ENCODE peak calls at places on chromosomes 12 and 14, in five cellular contexts. O, P, U, J and X are unnamed samples.

GRCh38 chr12:129467749-129468148 is 436.1 kb downstream of the TMEM132D start:
- DNase-seq in O (no peak), P (no peak), U (no peak), J (no peak), X (no peak)

GRCh38 chr12:77229640-77230442 is 164.5 kb upstream of the E2F7 start:
- DNase-seq in O (no peak), P (no peak), U (no peak), J (no peak), X (peak)

GRCh38 chr12:71661977-71662522 is 1.6 kb downstream of the ZFC3H1 start:
- DNase-seq in O (no peak), P (peak), U (no peak), J (no peak), X (no peak)

GRCh38 chr12:29581641-29582040 is 84.2 kb upstream of the OVCH1 start:
- DNase-seq in O (no peak), P (peak), U (no peak), J (no peak), X (no peak)

GRCh38 chr14:95190346-95190840 is 33.1 kb upstream of the DICER1 start:
- DNase-seq in O (no peak), P (no peak), U (no peak), J (no peak), X (no peak)

GRCh38 chr12:101713059-101713682 is 15.7 kb downstream of the CHPT1 start:
- DNase-seq in O (peak), P (no peak), U (peak), J (no peak), X (no peak)

GRCh38 chr14:22830329-22831010 is 783 bp downstream of the MRPL52 start:
- DNase-seq in O (no peak), P (no peak), U (no peak), J (no peak), X (no peak)

GRCh38 chr12:67772276-67773169 is 124.0 kb downstream of the DYRK2 start:
- DNase-seq in O (no peak), P (no peak), U (no peak), J (no peak), X (peak)

GRCh38 chr14:89340782-89341181 is 76.3 kb downstream of the FOXN3 start:
- DNase-seq in O (no peak), P (no peak), U (no peak), J (no peak), X (no peak)

GRCh38 chr12:45192707-45193106 is 23.2 kb upstream of the ANO6 start:
- DNase-seq in O (no peak), P (no peak), U (no peak), J (no peak), X (no peak)

GRCh38 chr12:7869137-7869536 is 3.6 kb downstream of the SLC2A14 start:
- DNase-seq in O (no peak), P (peak), U (no peak), J (no peak), X (no peak)

GRCh38 chr12:22537000-22537544 is 7.3 kb downstream of the C2CD5 start:
- DNase-seq in O (no peak), P (no peak), U (no peak), J (no peak), X (no peak)

GRCh38 chr12:30970559-30971202 is 44.1 kb downstream of the TSPAN11 start:
- DNase-seq in O (peak), P (no peak), U (peak), J (no peak), X (no peak)

GRCh38 chr12:115378296-115378695 is 694.3 kb upstream of the TBX3 start:
- DNase-seq in O (no peak), P (no peak), U (no peak), J (no peak), X (no peak)

GRCh38 chr12:113867258-113867657 is 98.9 kb downstream of the RBM19 start:
- DNase-seq in O (no peak), P (no peak), U (no peak), J (no peak), X (no peak)

GRCh38 chr12:6282453-6282840 is 28.0 kb upstream of the PLEKHG6 start:
- DNase-seq in O (no peak), P (no peak), U (no peak), J (no peak), X (no peak)

GRCh38 chr12:52314511-52314910 is 6.7 kb downstream of the KRT83 start:
- DNase-seq in O (no peak), P (no peak), U (no peak), J (no peak), X (no peak)

GRCh38 chr12:128857173-128857770 is 4.0 kb downstream of the GLT1D1 start:
- DNase-seq in O (no peak), P (no peak), U (no peak), J (no peak), X (no peak)

GRCh38 chr14:94921870-94922585 is 152.1 kb upstream of the GSC start:
- DNase-seq in O (no peak), P (no peak), U (no peak), J (no peak), X (no peak)

DNA sequence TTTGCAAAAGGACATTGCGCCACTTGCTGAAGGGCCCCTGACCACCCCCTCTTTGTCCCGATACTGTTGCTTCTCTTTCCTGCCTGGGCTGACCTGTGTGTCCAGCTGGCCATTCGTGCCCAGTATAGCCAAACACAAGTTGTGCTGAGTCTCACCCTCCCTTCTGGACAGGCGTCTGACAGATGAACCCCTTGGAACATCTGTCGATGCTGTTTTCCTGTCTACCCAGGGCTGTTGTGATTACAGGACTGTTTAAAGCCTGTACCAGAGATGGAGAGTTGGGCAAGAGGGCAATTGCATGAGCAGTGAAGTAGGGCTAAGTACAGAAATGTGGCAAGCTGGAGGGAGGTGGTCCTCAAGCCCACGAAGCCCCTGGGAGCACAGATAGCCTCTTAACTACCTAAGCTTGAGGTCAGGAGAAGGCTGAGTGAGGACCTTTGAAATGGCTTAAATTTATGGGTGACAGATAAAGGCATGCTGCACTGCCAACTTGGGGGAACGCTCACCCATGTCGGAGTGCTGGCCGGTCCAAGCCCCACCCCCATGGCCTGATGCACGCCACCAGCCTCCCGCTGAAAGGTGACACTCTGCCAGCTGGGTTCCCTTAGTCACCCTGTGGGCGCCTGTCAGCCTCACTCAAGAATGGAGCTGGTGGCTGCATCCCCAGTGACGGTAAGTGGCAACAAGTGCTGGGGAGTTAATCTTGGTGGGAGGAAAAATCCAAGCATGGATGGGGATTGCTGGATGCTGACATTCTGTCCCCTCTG is 14.6 kb downstream of the ACACB start:
- DNase-seq in O (peak), P (no peak), U (no peak), J (no peak), X (no peak)
- H3K4me3 ChIP-seq in O (peak), P (no peak), U (no peak), J (no peak), X (no peak)

GRCh38 chr12:108729612-108730336 is 1.5 kb downstream of the CORO1C start:
- DNase-seq in O (no peak), P (peak), U (no peak), J (no peak), X (no peak)
- H3K4me3 ChIP-seq in O (peak), P (peak), U (peak), J (peak), X (peak)

GRCh38 chr12:1811281-1811947 is 9.0 kb upstream of the LRTM2 start:
- DNase-seq in O (no peak), P (no peak), U (no peak), J (peak), X (no peak)
- H3K4me3 ChIP-seq in O (no peak), P (no peak), U (no peak), J (no peak), X (no peak)

DNA sequence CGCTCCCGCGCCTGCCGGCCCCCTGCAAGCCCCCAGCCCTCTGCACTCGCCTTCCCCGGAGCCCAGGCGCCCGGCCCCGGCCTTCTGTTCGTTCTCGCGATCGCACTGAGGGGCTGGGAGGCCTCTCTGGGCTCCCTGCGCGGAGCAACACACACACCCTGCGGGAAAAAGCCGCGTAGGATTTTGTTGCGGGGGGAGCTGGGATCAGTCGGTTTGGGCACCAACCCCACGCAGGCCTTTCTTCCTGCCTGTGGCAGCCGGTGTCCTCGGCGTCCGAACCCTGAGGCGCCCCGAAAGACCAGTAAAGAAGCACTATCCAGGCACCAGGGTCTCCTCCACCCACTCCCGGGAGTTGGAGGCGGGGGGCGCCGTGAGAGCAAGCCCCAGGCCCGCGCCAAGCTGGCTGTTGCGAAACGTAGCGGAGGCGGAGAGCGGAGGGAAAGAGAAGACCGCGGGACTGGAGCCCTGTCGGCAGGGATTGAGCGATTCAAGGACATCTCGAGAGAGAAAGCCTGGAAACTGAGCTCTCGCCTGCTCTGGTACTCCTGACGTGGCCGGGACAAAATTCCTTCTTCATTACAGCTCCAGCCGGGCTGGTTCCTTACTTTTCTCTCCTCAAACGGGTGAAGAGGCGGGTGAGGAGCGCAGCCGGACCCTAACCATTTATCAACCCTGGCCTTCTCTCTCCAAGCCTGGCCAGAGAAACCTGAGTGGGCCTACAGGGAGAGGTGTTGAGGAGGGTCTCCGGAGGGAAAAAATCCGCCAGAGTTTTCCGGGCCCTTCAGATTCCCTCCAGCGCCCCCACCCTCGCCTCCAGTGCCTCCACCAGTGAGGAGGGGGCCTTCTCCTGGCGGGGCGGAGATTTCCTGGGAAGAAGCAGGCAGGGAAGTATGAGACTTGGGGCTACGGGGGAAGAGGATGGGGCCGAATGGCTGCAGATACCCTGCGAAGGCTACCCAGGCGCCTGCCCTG is 1.7 kb upstream of the HOXC5 start:
- DNase-seq in O (no peak), P (no peak), U (peak), J (no peak), X (no peak)
- H3K4me3 ChIP-seq in O (peak), P (no peak), U (peak), J (no peak), X (no peak)

GRCh38 chr12:83889745-83890144 is 1022.9 kb downstream of the SLC6A15 start:
- DNase-seq in O (no peak), P (no peak), U (no peak), J (no peak), X (no peak)
- H3K4me3 ChIP-seq in O (no peak), P (no peak), U (no peak), J (no peak), X (no peak)

DNA sequence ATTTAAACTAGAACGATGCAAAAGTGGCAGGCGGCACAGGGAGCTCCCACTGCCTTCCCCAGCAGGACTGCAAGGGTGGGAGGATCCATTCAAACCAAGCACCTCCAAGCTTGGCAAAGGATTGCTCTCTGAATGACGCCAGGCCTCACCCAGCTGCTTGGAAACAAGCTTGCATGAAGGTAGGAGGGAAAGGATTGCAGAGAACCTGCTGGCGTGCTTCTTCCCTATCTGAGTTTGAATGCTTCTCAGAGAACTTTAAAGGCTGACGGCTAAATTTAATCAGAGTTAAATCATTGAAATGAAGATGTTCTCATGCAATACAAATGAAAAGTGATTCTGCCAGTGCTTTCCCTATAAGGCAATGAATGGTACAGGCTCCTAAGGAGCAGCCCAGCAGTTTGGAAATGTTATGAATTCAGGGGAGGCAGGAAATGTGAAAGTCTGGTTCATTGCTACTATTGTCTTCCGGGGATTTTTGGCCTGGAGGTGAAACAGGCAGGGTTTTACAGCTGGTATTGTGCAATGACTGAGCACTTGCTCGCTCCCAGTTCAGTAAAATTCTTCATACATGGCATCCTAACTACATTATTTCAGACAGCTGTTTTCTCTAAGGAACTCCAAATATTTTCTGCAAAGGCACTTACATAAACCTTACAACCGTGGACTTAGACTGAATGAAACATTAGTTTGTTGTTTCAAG is 31.9 kb upstream of the DUSP6 start:
- DNase-seq in O (peak), P (peak), U (peak), J (no peak), X (no peak)
- H3K4me3 ChIP-seq in O (peak), P (peak), U (no peak), J (no peak), X (no peak)

DNA sequence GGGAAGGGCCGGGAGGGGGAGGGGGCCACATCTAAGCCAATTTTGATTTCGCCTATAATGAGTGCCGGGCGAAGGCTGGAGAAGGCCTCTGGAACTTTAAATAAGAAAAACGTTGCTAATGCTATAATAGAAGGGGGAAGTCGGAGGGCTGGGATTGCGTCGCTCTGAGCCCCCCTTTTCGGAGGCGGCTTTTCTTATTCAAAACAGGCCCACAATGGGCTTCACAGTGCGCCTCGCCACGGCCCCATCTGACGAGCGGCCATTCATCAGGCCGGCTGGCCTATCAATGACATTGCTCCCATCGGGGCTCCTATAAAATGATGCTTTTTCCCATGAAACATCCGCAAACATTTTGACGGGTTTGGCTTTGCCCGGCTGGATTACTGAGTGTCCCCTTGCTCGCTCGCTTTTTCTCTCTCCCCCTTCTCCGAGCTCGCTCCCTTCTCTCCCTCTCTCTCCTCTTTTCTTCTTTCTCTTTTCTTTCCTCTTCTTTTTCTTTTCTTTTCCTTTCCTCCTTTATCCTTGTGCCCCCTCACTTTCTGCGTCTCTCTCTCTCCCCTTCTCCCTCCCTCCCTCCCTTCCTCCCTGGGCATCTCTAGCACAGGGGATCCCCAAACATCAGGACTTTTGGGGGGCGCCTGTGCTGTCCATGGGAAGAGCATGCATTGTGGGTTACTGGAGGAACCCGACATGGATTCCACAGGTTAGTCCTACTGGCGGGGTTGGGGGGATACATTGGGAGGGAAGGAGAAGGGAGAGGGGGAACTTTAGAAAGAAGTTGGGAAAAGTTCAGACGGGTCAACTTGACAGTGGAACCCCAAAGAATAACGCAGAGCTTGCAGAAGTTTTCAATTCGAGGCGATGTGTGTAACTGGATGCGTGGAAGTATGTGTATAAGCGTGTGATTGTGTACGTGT is at the start of gene RFX4:
- DNase-seq in O (no peak), P (no peak), U (no peak), J (no peak), X (no peak)
- H3K4me3 ChIP-seq in O (peak), P (peak), U (peak), J (peak), X (peak)

GRCh38 chr14:103870891-103871595 is 23.7 kb upstream of the PPP1R13B start:
- DNase-seq in O (no peak), P (no peak), U (no peak), J (no peak), X (no peak)

GRCh38 chr14:103870144-103870876 is 22.9 kb upstream of the PPP1R13B start:
- DNase-seq in O (no peak), P (no peak), U (no peak), J (no peak), X (no peak)

GRCh38 chr14:103871596-103872480 is 24.5 kb upstream of the PPP1R13B start:
- DNase-seq in O (peak), P (no peak), U (peak), J (peak), X (no peak)

GRCh38 chr14:103875010-103875409 is 27.6 kb upstream of the PPP1R13B start:
- DNase-seq in O (no peak), P (no peak), U (no peak), J (no peak), X (no peak)

GRCh38 chr14:103872492-103873113 is 25.2 kb upstream of the PPP1R13B start:
- DNase-seq in O (no peak), P (no peak), U (no peak), J (no peak), X (no peak)
- H3K4me3 ChIP-seq in O (peak), P (no peak), U (peak), J (peak), X (no peak)